ENCODE peak calls at places on chromosomes 4 and X, in six cellular contexts. One of them, this sample, is unnamed.

GRCh38 chrX:139862208-139862607 is 70.6 kb downstream of the ATP11C start:
- DNase-seq in trophoblast cell: no peak
- DNase-seq in IMR-90: no peak
- DNase-seq in H9: no peak
- DNase-seq in neuronal stem cell: no peak
- DNase-seq in H1: no peak
- DNase-seq in this sample: no peak

GRCh38 chrX:110082156-110082555 is 79.2 kb downstream of the TMEM164 start:
- DNase-seq in trophoblast cell: no peak
- DNase-seq in neuronal stem cell: no peak
- DNase-seq in H1: no peak
- DNase-seq in H9: no peak
- DNase-seq in IMR-90: peak; percentile 93
- DNase-seq in this sample: peak; percentile 81

GRCh38 chr4:74777531-74777930 is 16.8 kb downstream of the BTC start:
- DNase-seq in H1: no peak
- DNase-seq in trophoblast cell: no peak
- DNase-seq in H9: no peak
- DNase-seq in IMR-90: no peak
- DNase-seq in neuronal stem cell: no peak
- DNase-seq in this sample: no peak

GRCh38 chrX:103453655-103454054 is 65.6 kb downstream of the RAB40A start:
- DNase-seq in H9: no peak
- DNase-seq in H1: no peak
- DNase-seq in IMR-90: peak; percentile 97
- DNase-seq in neuronal stem cell: no peak
- DNase-seq in trophoblast cell: no peak
- DNase-seq in this sample: peak; percentile 93

GRCh38 chr4:141721174-141721573 is 84.8 kb downstream of the IL15 start:
- DNase-seq in IMR-90: peak; percentile 36
- DNase-seq in H9: no peak
- DNase-seq in H1: no peak
- DNase-seq in trophoblast cell: no peak
- DNase-seq in neuronal stem cell: no peak
- DNase-seq in this sample: no peak

GRCh38 chr4:85744950-85745349 is 270.0 kb downstream of the ARHGAP24 start:
- DNase-seq in IMR-90: no peak
- DNase-seq in trophoblast cell: no peak
- DNase-seq in H9: no peak
- DNase-seq in neuronal stem cell: no peak
- DNase-seq in H1: no peak
- DNase-seq in this sample: peak; percentile 88

GRCh38 chrX:119573840-119574393 is 446 bp upstream of the UBE2A start:
- DNase-seq in neuronal stem cell: no peak
- DNase-seq in H9: peak; percentile 42
- DNase-seq in IMR-90: peak; percentile 20
- DNase-seq in trophoblast cell: no peak
- DNase-seq in H1: no peak
- DNase-seq in this sample: peak; percentile 48

GRCh38 chrX:53116101-53116500 is 22.2 kb downstream of the KANTR start:
- DNase-seq in H1: no peak
- DNase-seq in IMR-90: peak; percentile 61
- DNase-seq in trophoblast cell: no peak
- DNase-seq in neuronal stem cell: no peak
- DNase-seq in H9: no peak
- DNase-seq in this sample: peak; percentile 19

GRCh38 chrX:72705111-72705510 is 9.0 kb downstream of the PHKA1 start:
- DNase-seq in IMR-90: no peak
- DNase-seq in neuronal stem cell: no peak
- DNase-seq in trophoblast cell: no peak
- DNase-seq in H9: no peak
- DNase-seq in H1: no peak
- DNase-seq in this sample: no peak

GRCh38 chr4:28176942-28177341 is 1316.3 kb downstream of the STIM2 start:
- DNase-seq in H9: no peak
- DNase-seq in IMR-90: no peak
- DNase-seq in trophoblast cell: no peak
- DNase-seq in neuronal stem cell: no peak
- DNase-seq in H1: no peak
- DNase-seq in this sample: no peak

GRCh38 chr4:141571368-141571767 is 65.0 kb upstream of the IL15 start:
- DNase-seq in H1: no peak
- DNase-seq in IMR-90: peak; percentile 60
- DNase-seq in H9: no peak
- DNase-seq in neuronal stem cell: no peak
- DNase-seq in trophoblast cell: no peak
- DNase-seq in this sample: peak; percentile 7

GRCh38 chr4:123046096-123046495 is 123.7 kb upstream of the NUDT6 start:
- DNase-seq in H9: no peak
- DNase-seq in H1: no peak
- DNase-seq in trophoblast cell: no peak
- DNase-seq in IMR-90: no peak
- DNase-seq in neuronal stem cell: no peak
- DNase-seq in this sample: no peak

GRCh38 chr4:123055943-123056342 is 133.5 kb upstream of the NUDT6 start:
- DNase-seq in H9: no peak
- DNase-seq in trophoblast cell: no peak
- DNase-seq in neuronal stem cell: no peak
- DNase-seq in H1: no peak
- DNase-seq in IMR-90: peak; percentile 24
- DNase-seq in this sample: no peak

GRCh38 chr4:123050014-123050413 is 127.6 kb upstream of the NUDT6 start:
- DNase-seq in H9: no peak
- DNase-seq in H1: no peak
- DNase-seq in IMR-90: no peak
- DNase-seq in trophoblast cell: no peak
- DNase-seq in neuronal stem cell: no peak
- DNase-seq in this sample: no peak

GRCh38 chr4:123052007-123052406 is 129.6 kb upstream of the NUDT6 start:
- DNase-seq in trophoblast cell: no peak
- DNase-seq in IMR-90: no peak
- DNase-seq in H1: no peak
- DNase-seq in neuronal stem cell: no peak
- DNase-seq in H9: no peak
- DNase-seq in this sample: no peak
- H3K9me3 ChIP-seq in trophoblast cell: no peaks in the 10 kb centered on the region
- H3K9me3 ChIP-seq in IMR-90: peaks cover 14% of the 10 kb centered on the region
- H3K9me3 ChIP-seq in H1: no peaks in the 10 kb centered on the region
- H3K9me3 ChIP-seq in neuronal stem cell: peaks cover 38% of the 10 kb centered on the region
- H3K9me3 ChIP-seq in H9: no peaks in the 10 kb centered on the region
- H3K9me3 ChIP-seq in this sample: peaks cover 63% of the 10 kb centered on the region

DNA sequence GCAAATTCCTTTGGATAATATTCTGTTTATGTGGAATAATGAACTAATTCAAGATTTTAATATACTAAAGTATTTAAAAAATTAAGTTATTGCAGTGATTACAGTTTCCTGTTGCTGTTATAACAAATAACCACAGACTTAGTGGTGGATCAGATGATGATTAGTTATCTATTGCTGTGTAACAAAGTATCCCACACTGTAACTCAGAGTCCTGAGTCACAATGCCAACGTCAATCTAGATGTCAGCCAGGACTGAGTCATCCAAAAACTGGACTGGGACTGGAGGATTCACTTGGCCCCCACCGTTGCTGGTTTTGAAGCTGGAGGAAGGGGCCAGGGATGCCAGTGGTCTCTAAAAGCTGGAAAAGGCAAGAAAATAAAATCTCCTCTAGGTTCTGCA is 148.1 kb upstream of the SLC7A11 start:
- DNase-seq in H1: no peak
- DNase-seq in trophoblast cell: no peak
- DNase-seq in H9: no peak
- DNase-seq in neuronal stem cell: no peak
- DNase-seq in IMR-90: peak; percentile 41
- DNase-seq in this sample: peak; percentile 46
- H2BK120ac ChIP-seq in H1: no peak overlapping the region
- H2BK120ac ChIP-seq in trophoblast cell: no peak overlapping the region
- H2BK120ac ChIP-seq in H9: no peak overlapping the region
- H2BK120ac ChIP-seq in neuronal stem cell: no peak overlapping the region
- H2BK120ac ChIP-seq in IMR-90: no peak overlapping the region
- H2BK120ac ChIP-seq in this sample: no peak overlapping the region

GRCh38 chrX:152307936-152308335 is 143.2 kb downstream of the GABRA3 start:
- DNase-seq in H1: no peak
- DNase-seq in trophoblast cell: no peak
- DNase-seq in H9: no peak
- DNase-seq in IMR-90: no peak
- DNase-seq in neuronal stem cell: no peak
- DNase-seq in this sample: no peak
- H3K9me3 ChIP-seq in H1: no peaks in the 10 kb centered on the region
- H3K9me3 ChIP-seq in trophoblast cell: no peaks in the 10 kb centered on the region
- H3K9me3 ChIP-seq in H9: peaks cover 12% of the 10 kb centered on the region
- H3K9me3 ChIP-seq in IMR-90: peaks cover 11% of the 10 kb centered on the region
- H3K9me3 ChIP-seq in neuronal stem cell: no peaks in the 10 kb centered on the region
- H3K9me3 ChIP-seq in this sample: peaks cover 25% of the 10 kb centered on the region

DNA sequence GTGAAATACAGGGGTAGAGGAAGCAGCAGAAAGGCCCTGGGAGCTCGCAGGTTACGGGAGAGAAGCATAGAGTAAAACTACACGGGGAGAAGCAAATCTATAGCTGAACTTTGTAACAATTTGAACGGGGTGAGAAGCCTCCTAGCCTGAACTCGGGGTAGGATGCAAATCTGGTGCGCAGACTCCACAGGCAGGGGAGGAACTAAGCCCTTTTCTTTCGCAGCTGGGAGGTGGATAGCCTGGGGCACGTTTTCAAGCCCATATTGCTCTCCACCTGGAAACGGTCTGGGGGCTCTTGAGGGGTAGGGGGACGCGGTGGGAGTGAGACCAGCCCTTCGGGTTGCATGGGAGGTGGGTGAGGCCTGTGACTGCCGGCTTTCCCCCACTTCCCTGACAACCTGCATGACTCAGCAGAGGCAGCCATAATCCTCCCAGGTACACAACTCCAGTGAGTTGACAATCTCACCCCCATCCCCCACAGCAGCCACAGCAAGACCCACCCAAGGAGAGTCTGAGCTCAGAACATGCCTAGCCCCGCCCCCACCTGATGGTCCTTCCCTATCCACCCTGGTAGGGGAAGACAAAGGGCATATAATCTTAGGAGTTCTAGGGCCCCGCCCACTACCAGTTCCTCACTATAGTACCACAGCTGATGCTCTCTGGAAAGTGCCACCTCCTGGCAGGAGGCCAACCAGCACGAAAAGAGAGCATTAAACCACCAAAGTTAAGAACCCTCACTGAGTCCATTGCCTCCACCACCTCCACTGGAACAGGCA is 29.9 kb downstream of the SOWAHB start:
- DNase-seq in H9: peak; percentile 84
- DNase-seq in IMR-90: no peak
- DNase-seq in neuronal stem cell: no peak
- DNase-seq in H1: no peak
- DNase-seq in trophoblast cell: no peak
- DNase-seq in this sample: no peak
- H2BK120ac ChIP-seq in H9: no peak overlapping the region
- H2BK120ac ChIP-seq in IMR-90: no peak overlapping the region
- H2BK120ac ChIP-seq in neuronal stem cell: no peak overlapping the region
- H2BK120ac ChIP-seq in H1: no peak overlapping the region
- H2BK120ac ChIP-seq in trophoblast cell: peak overlapping the region; percentile 68
- H2BK120ac ChIP-seq in this sample: no peak overlapping the region

GRCh38 chr4:186832906-186833305 is 109.2 kb upstream of the FAT1 start:
- DNase-seq in H1: no peak
- DNase-seq in H9: no peak
- DNase-seq in IMR-90: no peak
- DNase-seq in trophoblast cell: peak; percentile 34
- DNase-seq in neuronal stem cell: no peak
- DNase-seq in this sample: peak; percentile 38

GRCh38 chr4:186827542-186827887 is 103.9 kb upstream of the FAT1 start:
- DNase-seq in trophoblast cell: no peak
- DNase-seq in IMR-90: peak; percentile 51
- DNase-seq in neuronal stem cell: no peak
- DNase-seq in H9: no peak
- DNase-seq in H1: no peak
- DNase-seq in this sample: no peak

GRCh38 chr4:186829097-186829496 is 105.4 kb upstream of the FAT1 start:
- DNase-seq in trophoblast cell: no peak
- DNase-seq in IMR-90: no peak
- DNase-seq in H1: no peak
- DNase-seq in H9: no peak
- DNase-seq in neuronal stem cell: no peak
- DNase-seq in this sample: no peak

GRCh38 chr4:186829740-186830449 is 106.2 kb upstream of the FAT1 start:
- DNase-seq in neuronal stem cell: no peak
- DNase-seq in trophoblast cell: no peak
- DNase-seq in H9: no peak
- DNase-seq in IMR-90: peak; percentile 98
- DNase-seq in H1: no peak
- DNase-seq in this sample: peak; percentile 92

DNA sequence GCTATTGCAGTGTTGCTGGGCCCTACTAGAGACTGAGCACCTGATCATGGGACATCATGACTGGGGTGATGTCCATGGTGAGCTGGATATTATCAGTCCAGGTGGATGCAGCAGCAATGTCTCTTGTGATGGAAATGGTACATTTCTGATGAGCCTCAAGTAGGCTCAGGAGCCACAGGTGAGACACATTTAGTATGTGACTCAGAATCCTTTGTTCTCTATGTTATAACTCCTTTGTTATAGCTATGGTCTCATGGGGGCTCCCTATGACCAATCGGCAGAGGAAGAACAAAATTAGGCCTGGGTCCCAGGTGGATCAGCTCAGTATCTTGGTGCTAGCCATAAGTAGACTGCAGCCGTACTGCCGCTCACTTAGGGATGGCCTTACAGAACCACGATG is 107.9 kb upstream of the FAT1 start:
- DNase-seq in neuronal stem cell: no peak
- DNase-seq in trophoblast cell: no peak
- DNase-seq in IMR-90: no peak
- DNase-seq in H9: no peak
- DNase-seq in H1: no peak
- DNase-seq in this sample: no peak
- H3K9me3 ChIP-seq in neuronal stem cell: no peaks in the 10 kb centered on the region
- H3K9me3 ChIP-seq in trophoblast cell: no peaks in the 10 kb centered on the region
- H3K9me3 ChIP-seq in IMR-90: peaks cover 2% of the 10 kb centered on the region
- H3K9me3 ChIP-seq in H9: no peaks in the 10 kb centered on the region
- H3K9me3 ChIP-seq in H1: no peaks in the 10 kb centered on the region
- H3K9me3 ChIP-seq in this sample: no peaks in the 10 kb centered on the region

GRCh38 chr4:139858436-139859225 is 193.0 kb downstream of the MGST2 start:
- DNase-seq in H1: no peak
- DNase-seq in neuronal stem cell: no peak
- DNase-seq in IMR-90: no peak
- DNase-seq in H9: no peak
- DNase-seq in trophoblast cell: no peak
- DNase-seq in this sample: no peak
- H2BK120ac ChIP-seq in H1: no peak overlapping the region
- H2BK120ac ChIP-seq in neuronal stem cell: no peak overlapping the region
- H2BK120ac ChIP-seq in IMR-90: no peak overlapping the region
- H2BK120ac ChIP-seq in H9: no peak overlapping the region
- H2BK120ac ChIP-seq in trophoblast cell: no peak overlapping the region
- H2BK120ac ChIP-seq in this sample: no peak overlapping the region